ENCODE peak calls at places on chromosomes 3 and 15, in six cellular contexts. O is H4, E is EL, X is left cardiac atrium, W is Calu3, U is lower leg skin. P is an unnamed sample.

GRCh38 chr15:98143116-98143515 is 182.6 kb downstream of the ARRDC4 start:
- DNase-seq in O (no peak), E (no peak), X (no peak), W (no peak), U (no peak), P (no peak)

GRCh38 chr15:57184502-57184901 is 191.8 kb upstream of the CGNL1 start:
- DNase-seq in O (no peak), E (no peak), X (no peak), W (no peak), U (no peak), P (no peak)

GRCh38 chr3:60758169-60758568 is 493.1 kb downstream of the FHIT start:
- DNase-seq in O (no peak), E (no peak), X (no peak), W (no peak), U (no peak), P (no peak)

GRCh38 chr3:7764091-7764490 is 737.5 kb upstream of the LMCD1 start:
- DNase-seq in O (no peak), E (no peak), X (no peak), W (no peak), U (no peak), P (no peak)

GRCh38 chr3:56754753-56755365 is 46.9 kb downstream of the ARHGEF3 start:
- DNase-seq in O (no peak), E (no peak), X (peak; percentile 32), W (no peak), U (no peak), P (no peak)

GRCh38 chr3:125292015-125292414 is 79.5 kb upstream of the SLC12A8 start:
- DNase-seq in O (no peak), E (no peak), X (no peak), W (no peak), U (no peak), P (no peak)

GRCh38 chr3:15405448-15406050 is 21.8 kb downstream of the METTL6 start:
- DNase-seq in O (peak; percentile 51), E (peak; percentile 52), X (no peak), W (no peak), U (no peak), P (peak; percentile 21)

GRCh38 chr15:70200511-70200991 is 102.8 kb upstream of the TLE3 start:
- DNase-seq in O (peak; percentile 40), E (no peak), X (no peak), W (no peak), U (peak; percentile 84), P (no peak)

GRCh38 chr15:37880009-37880834 is 54.2 kb upstream of the TMCO5A start:
- DNase-seq in O (peak; percentile 54), E (peak; percentile 75), X (no peak), W (peak; percentile 18), U (no peak), P (peak; percentile 24)

GRCh38 chr15:80179025-80179759 is 26.4 kb downstream of the FAH start:
- DNase-seq in O (peak; percentile 57), E (peak; percentile 88), X (no peak), W (peak; percentile 32), U (no peak), P (peak; percentile 71)

GRCh38 chr3:65871305-65872141 is 167.2 kb downstream of the MAGI1 start:
- DNase-seq in O (no peak), E (no peak), X (peak; percentile 44), W (peak; percentile 50), U (no peak), P (no peak)

GRCh38 chr3:113264249-113264648 is 52.9 kb downstream of the BOC start:
- DNase-seq in O (no peak), E (no peak), X (no peak), W (no peak), U (no peak), P (no peak)

GRCh38 chr15:93321881-93322282 is 232.9 kb upstream of the RGMA start:
- DNase-seq in O (peak; percentile 22), E (no peak), X (no peak), W (peak; percentile 80), U (peak; percentile 79), P (no peak)

GRCh38 chr15:45842151-45842550 is 207.3 kb downstream of the SQOR start:
- DNase-seq in O (no peak), E (no peak), X (no peak), W (peak; percentile 5), U (no peak), P (no peak)

GRCh38 chr3:114418724-114419543 is 125.1 kb downstream of the TIGIT start:
- DNase-seq in O (peak; percentile 82), E (peak; percentile 81), X (no peak), W (no peak), U (no peak), P (peak; percentile 90)

GRCh38 chr3:55202320-55202719 is 274.5 kb upstream of the LRTM1 start:
- DNase-seq in O (peak; percentile 35), E (peak; percentile 84), X (no peak), W (no peak), U (no peak), P (peak; percentile 82)

GRCh38 chr3:43389388-43390254 is 103.3 kb downstream of the SNRK start:
- DNase-seq in O (peak; percentile 68), E (peak; percentile 50), X (peak; percentile 75), W (no peak), U (no peak), P (no peak)

GRCh38 chr3:165193392-165194268 is 2.6 kb downstream of the SLITRK3 start:
- DNase-seq in O (no peak), E (no peak), X (no peak), W (no peak), U (no peak), P (no peak)

GRCh38 chr3:2141482-2141881 is 42.8 kb downstream of the CNTN4 start:
- DNase-seq in O (no peak), E (no peak), X (no peak), W (no peak), U (no peak), P (no peak)

GRCh38 chr3:17577795-17578520 is 164.5 kb downstream of the TBC1D5 start:
- DNase-seq in O (no peak), E (peak; percentile 15), X (no peak), W (no peak), U (no peak), P (peak; percentile 44)

GRCh38 chr3:36060950-36061349 is 319.4 kb upstream of the STAC start:
- DNase-seq in O (no peak), E (peak; percentile 22), X (no peak), W (no peak), U (no peak), P (no peak)

GRCh38 chr3:184134746-184135148 is 411 bp upstream of the EIF2B5 start:
- DNase-seq in O (no peak), E (no peak), X (no peak), W (no peak), U (no peak), P (no peak)

GRCh38 chr3:61780455-61781239 is 219.3 kb downstream of the PTPRG start:
- DNase-seq in O (no peak), E (no peak), X (no peak), W (no peak), U (no peak), P (no peak)

GRCh38 chr3:149579838-149580542 is 77.8 kb downstream of the WWTR1 start:
- DNase-seq in O (no peak), E (peak; percentile 63), X (no peak), W (no peak), U (no peak), P (no peak)

GRCh38 chr3:56758539-56758981 is 43.2 kb downstream of the ARHGEF3 start:
- DNase-seq in O (peak; percentile 61), E (peak; percentile 77), X (no peak), W (peak; percentile 60), U (no peak), P (peak; percentile 79)

GRCh38 chr3:170295586-170295985 is 61.9 kb upstream of the SKIL start:
- DNase-seq in O (no peak), E (no peak), X (no peak), W (no peak), U (no peak), P (no peak)

GRCh38 chr3:13217253-13217652 is 144.0 kb upstream of the IQSEC1 start:
- DNase-seq in O (no peak), E (no peak), X (no peak), W (no peak), U (no peak), P (no peak)

GRCh38 chr3:18758047-18758704 is 333.0 kb upstream of the SATB1 start:
- DNase-seq in O (peak; percentile 15), E (peak; percentile 3), X (no peak), W (peak; percentile 66), U (no peak), P (no peak)

GRCh38 chr3:52524258-52524751 is 9.4 kb downstream of the NT5DC2 start:
- DNase-seq in O (no peak), E (no peak), X (peak; percentile 22), W (no peak), U (peak; percentile 84), P (no peak)

GRCh38 chr3:138362536-138362935 is 14.2 kb downstream of the MRAS start:
- DNase-seq in O (no peak), E (no peak), X (no peak), W (no peak), U (no peak), P (no peak)

GRCh38 chr3:50674349-50675178 is at the start of gene DOCK3:
- DNase-seq in O (no peak), E (peak; percentile 39), X (peak; percentile 73), W (peak; percentile 57), U (peak; percentile 87), P (peak; percentile 24)

GRCh38 chr3:141366285-141367037 is 1.8 kb upstream of the ZBTB38 start:
- DNase-seq in O (peak; percentile 86), E (peak; percentile 96), X (peak; percentile 46), W (peak; percentile 46), U (no peak), P (peak; percentile 73)

GRCh38 chr3:51802091-51802720 is 23.2 kb upstream of the IQCF6 start:
- DNase-seq in O (no peak), E (no peak), X (no peak), W (no peak), U (no peak), P (no peak)

GRCh38 chr15:65049418-65049840 is 4.2 kb downstream of the SLC51B start:
- DNase-seq in O (peak; percentile 89), E (peak; percentile 95), X (peak; percentile 93), W (peak; percentile 92), U (peak; percentile 95), P (peak; percentile 81)

GRCh38 chr3:120348065-120348980 is 831 bp downstream of the LRRC58 start:
- DNase-seq in O (no peak), E (peak; percentile 20), X (no peak), W (no peak), U (peak; percentile 89), P (no peak)

GRCh38 chr3:168029705-168030104 is 66.0 kb downstream of the GOLIM4 start:
- DNase-seq in O (no peak), E (no peak), X (no peak), W (no peak), U (no peak), P (no peak)

GRCh38 chr3:106485802-106486201 is 617.0 kb upstream of the CBLB start:
- DNase-seq in O (no peak), E (no peak), X (no peak), W (no peak), U (no peak), P (no peak)

P was measured in GM04504.